ENCODE peak calls at places on chromosome 5, in six cellular contexts. One of them, this sample, is unnamed. For H3K4me1, the result is how much of the 10 kb centered on the place peaks cover.

GRCh38 chr5:36398137-36398536 is 96.4 kb upstream of the RANBP3L start:
- DNase-seq in uterus: no peak
- DNase-seq in CD8-positive, alpha-beta T cell: no peak
- DNase-seq in ovary: no peak
- DNase-seq in SK-N-SH: peak
- DNase-seq in heart left ventricle: no peak
- DNase-seq in this sample: no peak

GRCh38 chr5:178572617-178573016 is 17.6 kb downstream of the COL23A1 start:
- DNase-seq in heart left ventricle: no peak
- DNase-seq in SK-N-SH: no peak
- DNase-seq in ovary: no peak
- DNase-seq in CD8-positive, alpha-beta T cell: no peak
- DNase-seq in uterus: no peak
- DNase-seq in this sample: no peak

GRCh38 chr5:141632650-141633049 is 4.0 kb downstream of the HDAC3 start:
- DNase-seq in uterus: no peak
- DNase-seq in ovary: no peak
- DNase-seq in SK-N-SH: no peak
- DNase-seq in heart left ventricle: no peak
- DNase-seq in CD8-positive, alpha-beta T cell: no peak
- DNase-seq in this sample: no peak

GRCh38 chr5:158286827-158287226 is 427.9 kb upstream of the CLINT1 start:
- DNase-seq in heart left ventricle: no peak
- DNase-seq in ovary: no peak
- DNase-seq in SK-N-SH: no peak
- DNase-seq in uterus: no peak
- DNase-seq in CD8-positive, alpha-beta T cell: no peak
- DNase-seq in this sample: no peak

GRCh38 chr5:84430079-84430478 is 45.4 kb upstream of the EDIL3 start:
- DNase-seq in ovary: no peak
- DNase-seq in CD8-positive, alpha-beta T cell: no peak
- DNase-seq in uterus: no peak
- DNase-seq in SK-N-SH: no peak
- DNase-seq in heart left ventricle: no peak
- DNase-seq in this sample: no peak

GRCh38 chr5:140358738-140359310 is 1.2 kb upstream of the SLC4A9 start:
- DNase-seq in ovary: no peak
- DNase-seq in SK-N-SH: peak
- DNase-seq in heart left ventricle: no peak
- DNase-seq in uterus: no peak
- DNase-seq in CD8-positive, alpha-beta T cell: no peak
- DNase-seq in this sample: no peak

GRCh38 chr5:81838307-81838906 is 87.5 kb upstream of the SSBP2 start:
- DNase-seq in heart left ventricle: no peak
- DNase-seq in ovary: no peak
- DNase-seq in CD8-positive, alpha-beta T cell: no peak
- DNase-seq in SK-N-SH: no peak
- DNase-seq in uterus: no peak
- DNase-seq in this sample: no peak

GRCh38 chr5:35900997-35901396 is 37.4 kb downstream of the CAPSL start:
- DNase-seq in SK-N-SH: no peak
- DNase-seq in ovary: no peak
- DNase-seq in uterus: no peak
- DNase-seq in heart left ventricle: no peak
- DNase-seq in CD8-positive, alpha-beta T cell: no peak
- DNase-seq in this sample: no peak

GRCh38 chr5:83711982-83712601 is 8.6 kb downstream of the HAPLN1 start:
- DNase-seq in CD8-positive, alpha-beta T cell: no peak
- DNase-seq in uterus: peak
- DNase-seq in ovary: no peak
- DNase-seq in SK-N-SH: peak
- DNase-seq in heart left ventricle: no peak
- DNase-seq in this sample: no peak

GRCh38 chr5:22708770-22709328 is 144.3 kb downstream of the CDH12 start:
- DNase-seq in uterus: no peak
- DNase-seq in ovary: no peak
- DNase-seq in heart left ventricle: no peak
- DNase-seq in CD8-positive, alpha-beta T cell: no peak
- DNase-seq in SK-N-SH: peak
- DNase-seq in this sample: no peak

GRCh38 chr5:164377746-164378145 is 872.3 kb downstream of the MAT2B start:
- DNase-seq in ovary: no peak
- DNase-seq in uterus: no peak
- DNase-seq in heart left ventricle: no peak
- DNase-seq in CD8-positive, alpha-beta T cell: no peak
- DNase-seq in SK-N-SH: no peak
- DNase-seq in this sample: no peak

GRCh38 chr5:88643315-88643714 is 239.7 kb downstream of the MEF2C start:
- DNase-seq in heart left ventricle: no peak
- DNase-seq in uterus: no peak
- DNase-seq in SK-N-SH: no peak
- DNase-seq in ovary: no peak
- DNase-seq in CD8-positive, alpha-beta T cell: no peak
- DNase-seq in this sample: no peak

GRCh38 chr5:107359916-107360234 is 310.9 kb downstream of the EFNA5 start:
- DNase-seq in heart left ventricle: no peak
- DNase-seq in ovary: no peak
- DNase-seq in SK-N-SH: no peak
- DNase-seq in CD8-positive, alpha-beta T cell: no peak
- DNase-seq in uterus: no peak
- DNase-seq in this sample: no peak

GRCh38 chr5:122362361-122362760 is 50.3 kb downstream of the SNCAIP start:
- DNase-seq in SK-N-SH: no peak
- DNase-seq in CD8-positive, alpha-beta T cell: no peak
- DNase-seq in uterus: no peak
- DNase-seq in ovary: no peak
- DNase-seq in heart left ventricle: no peak
- DNase-seq in this sample: no peak

GRCh38 chr5:134465856-134466240 is 54.2 kb upstream of the CDKN2AIPNL start:
- DNase-seq in uterus: peak
- DNase-seq in CD8-positive, alpha-beta T cell: no peak
- DNase-seq in SK-N-SH: peak
- DNase-seq in heart left ventricle: peak
- DNase-seq in ovary: peak
- DNase-seq in this sample: peak

GRCh38 chr5:175483337-175483736 is 5.0 kb downstream of the SFXN1 start:
- DNase-seq in uterus: no peak
- DNase-seq in heart left ventricle: no peak
- DNase-seq in ovary: no peak
- DNase-seq in CD8-positive, alpha-beta T cell: no peak
- DNase-seq in SK-N-SH: no peak
- DNase-seq in this sample: no peak

GRCh38 chr5:55982957-55983381 is 11.8 kb downstream of the IL6ST start:
- DNase-seq in SK-N-SH: no peak
- DNase-seq in uterus: no peak
- DNase-seq in CD8-positive, alpha-beta T cell: no peak
- DNase-seq in heart left ventricle: no peak
- DNase-seq in ovary: no peak
- DNase-seq in this sample: no peak

GRCh38 chr5:33905381-33905780 is 13.6 kb upstream of the ADAMTS12 start:
- DNase-seq in CD8-positive, alpha-beta T cell: no peak
- DNase-seq in heart left ventricle: no peak
- DNase-seq in uterus: no peak
- DNase-seq in SK-N-SH: no peak
- DNase-seq in ovary: no peak
- DNase-seq in this sample: no peak

GRCh38 chr5:151771259-151772028 is at the start of gene G3BP1:
- DNase-seq in uterus: peak
- DNase-seq in ovary: peak
- DNase-seq in SK-N-SH: peak
- DNase-seq in heart left ventricle: peak
- DNase-seq in CD8-positive, alpha-beta T cell: peak
- DNase-seq in this sample: peak

GRCh38 chr5:98292496-98292895 is 481.0 kb upstream of the RGMB start:
- DNase-seq in heart left ventricle: no peak
- DNase-seq in SK-N-SH: no peak
- DNase-seq in uterus: no peak
- DNase-seq in ovary: no peak
- DNase-seq in CD8-positive, alpha-beta T cell: no peak
- DNase-seq in this sample: no peak

GRCh38 chr5:137199966-137200365 is 299.2 kb downstream of the SPOCK1 start:
- DNase-seq in heart left ventricle: no peak
- DNase-seq in uterus: no peak
- DNase-seq in ovary: no peak
- DNase-seq in SK-N-SH: no peak
- DNase-seq in CD8-positive, alpha-beta T cell: no peak
- DNase-seq in this sample: no peak

GRCh38 chr5:65961644-65962043 is 35.3 kb downstream of the ERBIN start:
- DNase-seq in CD8-positive, alpha-beta T cell: no peak
- DNase-seq in SK-N-SH: no peak
- DNase-seq in ovary: no peak
- DNase-seq in uterus: no peak
- DNase-seq in heart left ventricle: no peak
- DNase-seq in this sample: no peak

GRCh38 chr5:135399838-135400542 is 959 bp upstream of the MACROH2A1 start:
- DNase-seq in ovary: no peak
- DNase-seq in heart left ventricle: no peak
- DNase-seq in uterus: no peak
- DNase-seq in SK-N-SH: peak
- DNase-seq in CD8-positive, alpha-beta T cell: no peak
- DNase-seq in this sample: no peak

GRCh38 chr5:112160652-112161391 is 258.3 kb downstream of the EPB41L4A start:
- DNase-seq in uterus: peak
- DNase-seq in SK-N-SH: peak
- DNase-seq in CD8-positive, alpha-beta T cell: peak
- DNase-seq in heart left ventricle: peak
- DNase-seq in ovary: peak
- DNase-seq in this sample: peak

GRCh38 chr5:112149727-112150126 is 269.4 kb downstream of the EPB41L4A start:
- DNase-seq in SK-N-SH: no peak
- DNase-seq in uterus: no peak
- DNase-seq in ovary: no peak
- DNase-seq in CD8-positive, alpha-beta T cell: no peak
- DNase-seq in heart left ventricle: no peak
- DNase-seq in this sample: no peak

GRCh38 chr5:112159435-112159834 is 259.6 kb downstream of the EPB41L4A start:
- DNase-seq in ovary: no peak
- DNase-seq in heart left ventricle: peak
- DNase-seq in CD8-positive, alpha-beta T cell: no peak
- DNase-seq in uterus: peak
- DNase-seq in SK-N-SH: no peak
- DNase-seq in this sample: peak

GRCh38 chr5:112156211-112156610 is 262.9 kb downstream of the EPB41L4A start:
- DNase-seq in CD8-positive, alpha-beta T cell: no peak
- DNase-seq in uterus: no peak
- DNase-seq in ovary: no peak
- DNase-seq in SK-N-SH: no peak
- DNase-seq in heart left ventricle: no peak
- DNase-seq in this sample: no peak

GRCh38 chr5:112154940-112155686 is 264.0 kb downstream of the EPB41L4A start:
- DNase-seq in SK-N-SH: no peak
- DNase-seq in heart left ventricle: no peak
- DNase-seq in uterus: no peak
- DNase-seq in ovary: no peak
- DNase-seq in CD8-positive, alpha-beta T cell: no peak
- DNase-seq in this sample: no peak
- H3K27ac ChIP-seq in SK-N-SH: no peak
- H3K27ac ChIP-seq in heart left ventricle: no peak
- H3K27ac ChIP-seq in uterus: no peak
- H3K27ac ChIP-seq in ovary: no peak
- H3K27ac ChIP-seq in CD8-positive, alpha-beta T cell: no peak
- H3K27ac ChIP-seq in this sample: no peak

GRCh38 chr5:17340363-17340762 is 122.9 kb downstream of the BASP1 start:
- DNase-seq in SK-N-SH: no peak
- DNase-seq in uterus: peak
- DNase-seq in ovary: no peak
- DNase-seq in heart left ventricle: no peak
- DNase-seq in CD8-positive, alpha-beta T cell: no peak
- DNase-seq in this sample: no peak
- H3K4me3 ChIP-seq in SK-N-SH: no peak
- H3K4me3 ChIP-seq in uterus: no peak
- H3K4me3 ChIP-seq in ovary: no peak
- H3K4me3 ChIP-seq in heart left ventricle: no peak
- H3K4me3 ChIP-seq in CD8-positive, alpha-beta T cell: no peak
- H3K4me3 ChIP-seq in this sample: no peak

DNA sequence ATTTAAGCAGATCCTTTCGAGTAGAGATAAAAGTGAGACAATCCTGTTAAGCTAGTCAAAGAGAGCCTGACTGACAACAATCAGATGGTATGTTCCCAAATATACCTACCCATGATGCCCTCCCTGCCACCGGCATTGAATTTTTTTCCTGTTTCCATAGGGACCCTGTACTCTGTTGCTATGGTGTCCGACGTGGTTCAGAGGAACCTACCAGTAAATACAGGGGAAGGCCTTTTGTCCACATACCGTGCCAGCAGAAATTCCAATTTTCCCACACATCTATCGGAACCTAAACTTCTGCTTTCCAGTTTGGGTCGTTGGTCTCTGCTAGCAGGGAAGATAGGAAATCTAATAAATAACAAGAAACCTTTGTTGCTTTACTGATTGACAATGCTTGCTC is 64.7 kb downstream of the MEGF10 start:
- DNase-seq in uterus: no peak
- DNase-seq in heart left ventricle: no peak
- DNase-seq in SK-N-SH: no peak
- DNase-seq in ovary: no peak
- DNase-seq in CD8-positive, alpha-beta T cell: no peak
- DNase-seq in this sample: no peak
- H3K4me1 ChIP-seq in uterus: under half
- H3K4me1 ChIP-seq in heart left ventricle: under half
- H3K4me1 ChIP-seq in SK-N-SH: under half
- H3K4me1 ChIP-seq in ovary: under half
- H3K4me1 ChIP-seq in CD8-positive, alpha-beta T cell: under half
- H3K4me1 ChIP-seq in this sample: under half

GRCh38 chr5:126477281-126477680 is 54.1 kb downstream of the GRAMD2B start:
- DNase-seq in ovary: no peak
- DNase-seq in CD8-positive, alpha-beta T cell: no peak
- DNase-seq in SK-N-SH: no peak
- DNase-seq in uterus: no peak
- DNase-seq in heart left ventricle: no peak
- DNase-seq in this sample: no peak

GRCh38 chr5:126480824-126481223 is 57.6 kb downstream of the GRAMD2B start:
- DNase-seq in SK-N-SH: no peak
- DNase-seq in heart left ventricle: no peak
- DNase-seq in ovary: no peak
- DNase-seq in CD8-positive, alpha-beta T cell: no peak
- DNase-seq in uterus: no peak
- DNase-seq in this sample: no peak

GRCh38 chr5:126481243-126481642 is 58.0 kb downstream of the GRAMD2B start:
- DNase-seq in heart left ventricle: no peak
- DNase-seq in CD8-positive, alpha-beta T cell: no peak
- DNase-seq in uterus: no peak
- DNase-seq in SK-N-SH: no peak
- DNase-seq in ovary: no peak
- DNase-seq in this sample: no peak

GRCh38 chr5:126477681-126478117 is 54.5 kb downstream of the GRAMD2B start:
- DNase-seq in CD8-positive, alpha-beta T cell: no peak
- DNase-seq in uterus: peak
- DNase-seq in SK-N-SH: no peak
- DNase-seq in heart left ventricle: no peak
- DNase-seq in ovary: no peak
- DNase-seq in this sample: no peak

DNA sequence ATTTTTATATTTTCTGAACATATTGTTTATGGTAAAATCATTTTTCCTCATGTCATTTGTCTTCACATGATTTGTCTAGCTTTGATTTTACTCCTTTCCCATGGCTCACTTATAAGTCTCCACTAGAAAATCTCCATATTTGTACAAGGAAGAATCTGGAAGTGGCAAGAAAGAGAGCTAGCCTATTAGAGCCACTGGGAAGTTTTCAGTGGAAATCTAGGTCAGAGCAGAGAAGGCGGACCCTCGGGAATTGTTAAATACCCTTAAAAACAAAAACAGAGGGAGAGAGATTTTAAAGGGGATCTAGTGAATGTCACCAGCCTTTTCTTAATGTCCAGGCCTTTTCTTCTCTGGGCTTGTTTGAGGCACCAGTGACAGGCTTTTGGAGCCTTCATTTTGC is 56.6 kb downstream of the GRAMD2B start:
- DNase-seq in SK-N-SH: no peak
- DNase-seq in CD8-positive, alpha-beta T cell: no peak
- DNase-seq in ovary: no peak
- DNase-seq in uterus: no peak
- DNase-seq in heart left ventricle: no peak
- DNase-seq in this sample: no peak
- H3K27ac ChIP-seq in SK-N-SH: no peak
- H3K27ac ChIP-seq in CD8-positive, alpha-beta T cell: no peak
- H3K27ac ChIP-seq in ovary: peak
- H3K27ac ChIP-seq in uterus: peak
- H3K27ac ChIP-seq in heart left ventricle: peak
- H3K27ac ChIP-seq in this sample: no peak